ENCODE peak calls at places on chromosomes 2 and 18, in nine cellular contexts. P is A549; B is T47D; V is effector memory CD4-positive, alpha-beta T cell; F is activated T-cell treated with anti-CD3 and anti-CD28 coated beads, Interleukin-2, amount 50 U/mL, for 72 hours; E is GM12865; U is NCI-H2107; Z is HT1080; T is pancreas. D is an unnamed sample.

GRCh38 chr2:12169060-12169406 is 422.6 kb downstream of the LPIN1 start:
- DNase-seq in P (no peak), F (no peak), B (no peak), T (no peak), Z (peak; percentile 25), E (peak; percentile 23), V (no peak), U (no peak), D (no peak)

GRCh38 chr2:8189316-8189715 is 492.5 kb upstream of the ID2 start:
- DNase-seq in P (no peak), B (no peak), F (no peak), E (no peak), U (no peak), Z (no peak), V (no peak), T (no peak), D (no peak)

GRCh38 chr18:47777626-47778025 is 152.8 kb downstream of the SMAD2 start:
- DNase-seq in Z (no peak), U (no peak), P (no peak), B (no peak), V (no peak), E (no peak), F (no peak), T (no peak), D (no peak)

GRCh38 chr2:106094101-106094860 is 99.8 kb downstream of the UXS1 start:
- DNase-seq in Z (no peak), T (no peak), E (no peak), V (peak; percentile 45), F (peak; percentile 45), U (no peak), P (no peak), B (no peak), D (no peak)

GRCh38 chr2:219291910-219292490 is 12.8 kb downstream of the DNAJB2 start:
- DNase-seq in Z (no peak), T (no peak), U (no peak), P (no peak), V (no peak), B (no peak), F (no peak), E (no peak), D (no peak)

GRCh38 chr2:2840101-2840531 is 509.0 kb upstream of the MYT1L start:
- DNase-seq in V (no peak), Z (no peak), U (no peak), B (no peak), P (no peak), E (no peak), F (no peak), T (no peak), D (no peak)

GRCh38 chr18:12317664-12318333 is 9.8 kb downstream of the TUBB6 start:
- DNase-seq in V (no peak), B (no peak), U (no peak), Z (peak; percentile 24), F (no peak), P (no peak), T (no peak), E (no peak), D (no peak)

GRCh38 chr2:84055816-84056215 is 403.3 kb downstream of the SUCLG1 start:
- DNase-seq in F (no peak), P (no peak), E (no peak), T (no peak), B (no peak), Z (no peak), V (no peak), U (no peak), D (no peak)

GRCh38 chr2:171432969-171433762 is 624 bp downstream of the METTL8 start:
- DNase-seq in B (no peak), T (peak; percentile 22), Z (peak; percentile 36), U (peak; percentile 10), V (no peak), P (peak; percentile 33), E (peak; percentile 89), F (peak; percentile 52), D (peak; percentile 45)